ENCODE peak calls at places on chromosomes 7 and 10, in seven cellular contexts. Z, B, M, Y, F, D and K are unnamed samples.

GRCh38 chr7:16422100-16422430 is 727 bp upstream of the CRPPA start:
- DNase-seq in D (no peak), F (no peak), B (no peak), Y (no peak), Z (no peak), M (peak; percentile 55), K (no peak)

GRCh38 chr7:27235387-27236052 is 7.1 kb upstream of the EVX1 start:
- DNase-seq in Z (peak; percentile 75), Y (peak; percentile 41), F (peak; percentile 85), B (peak; percentile 11), D (peak; percentile 87), M (peak; percentile 84), K (no peak)

GRCh38 chr7:21028990-21029337 is 242.3 kb upstream of the SP8 start:
- DNase-seq in D (no peak), F (no peak), B (no peak), M (no peak), Z (no peak), Y (no peak), K (no peak)

GRCh38 chr10:24205846-24206245 is 3.1 kb upstream of the KIAA1217 start:
- DNase-seq in B (no peak), M (no peak), Z (no peak), F (no peak), Y (no peak), D (no peak), K (no peak)

GRCh38 chr10:104334965-104335650 is 3.2 kb downstream of the ITPRIP start:
- DNase-seq in D (peak; percentile 84), M (no peak), Y (no peak), B (no peak), Z (peak; percentile 16), F (no peak), K (no peak)

GRCh38 chr10:95451568-95452524 is 109.3 kb downstream of the SORBS1 start:
- DNase-seq in D (no peak), Y (no peak), Z (no peak), B (no peak), M (no peak), F (no peak), K (no peak)

GRCh38 chr7:44489955-44490350 is 505 bp downstream of the NUDCD3 start:
- DNase-seq in Y (no peak), Z (peak; percentile 70), D (peak; percentile 80), B (peak; percentile 10), F (no peak), M (peak; percentile 68), K (no peak)

GRCh38 chr10:24277277-24277676 is 68.3 kb downstream of the KIAA1217 start:
- DNase-seq in B (no peak), M (no peak), F (no peak), Z (no peak), Y (no peak), D (no peak), K (no peak)

GRCh38 chr10:18312385-18313145 is 172.3 kb downstream of the CACNB2 start:
- DNase-seq in B (peak; percentile 6), F (peak; percentile 64), Z (no peak), D (no peak), Y (no peak), M (peak; percentile 32), K (no peak)

GRCh38 chr7:68967598-68967997 is 630.7 kb upstream of the AUTS2 start:
- DNase-seq in Y (no peak), D (no peak), B (no peak), F (no peak), Z (no peak), M (no peak), K (no peak)

GRCh38 chr7:138658889-138659288 is 42.3 kb downstream of the SVOPL start:
- DNase-seq in B (no peak), M (no peak), Z (no peak), Y (no peak), F (no peak), D (no peak), K (no peak)

GRCh38 chr10:122561212-122561611 is 658 bp downstream of the DMBT1 start:
- DNase-seq in F (no peak), B (no peak), D (peak; percentile 25), Z (no peak), M (no peak), Y (no peak), K (no peak)

GRCh38 chr7:141012696-141013344 is 1.9 kb downstream of the MRPS33 start:
- DNase-seq in B (no peak), D (no peak), F (no peak), Z (no peak), M (no peak), Y (no peak), K (no peak)

GRCh38 chr7:24783731-24784130 is 26.5 kb upstream of the GSDME start:
- DNase-seq in D (no peak), M (no peak), F (no peak), B (no peak), Z (no peak), Y (no peak), K (no peak)

GRCh38 chr7:91098566-91098965 is 165.7 kb upstream of the FZD1 start:
- DNase-seq in B (peak; percentile 13), F (no peak), Z (no peak), D (no peak), Y (no peak), M (no peak), K (no peak)

GRCh38 chr7:134014935-134015334 is 112.2 kb upstream of the LRGUK start:
- DNase-seq in Y (no peak), Z (no peak), M (peak; percentile 14), B (no peak), D (no peak), F (no peak), K (no peak)

GRCh38 chr7:134016223-134016941 is 110.8 kb upstream of the LRGUK start:
- DNase-seq in F (peak; percentile 67), M (peak; percentile 29), D (no peak), Y (no peak), B (peak; percentile 21), Z (peak; percentile 33), K (no peak)

GRCh38 chr7:134018321-134018720 is 108.8 kb upstream of the LRGUK start:
- DNase-seq in B (no peak), M (no peak), Y (no peak), F (no peak), D (no peak), Z (no peak), K (no peak)

GRCh38 chr7:134019251-134019650 is 107.9 kb upstream of the LRGUK start:
- DNase-seq in Y (no peak), F (no peak), Z (no peak), B (no peak), M (no peak), D (no peak), K (no peak)

DNA sequence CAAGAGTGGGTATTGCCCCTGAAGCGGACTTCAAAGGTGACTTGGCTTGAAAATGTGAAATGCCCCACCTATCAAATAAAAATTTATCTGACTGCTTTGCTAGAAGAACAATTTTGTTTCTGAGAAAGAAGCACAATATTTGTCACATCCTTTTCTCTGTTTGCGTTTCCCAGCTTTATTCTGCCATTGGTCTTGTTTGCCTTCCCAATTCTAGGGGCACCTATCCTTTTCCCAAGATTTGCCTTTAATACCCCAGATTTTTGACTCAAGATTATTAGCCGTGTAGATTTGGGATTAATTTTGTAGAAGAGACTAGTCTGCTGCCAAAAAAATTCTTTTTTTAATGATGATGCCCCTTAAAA is 110.2 kb upstream of the LRGUK start:
- DNase-seq in F (no peak), M (no peak), Z (no peak), Y (no peak), D (no peak), B (no peak), K (no peak)
- TF ChIP-seq CTCF in F (no peak), M (no peak), Z (no peak), Y (no peak), D (no peak), B (no peak), K (no peak)

GRCh38 chr10:77456414-77456813 is 181.2 kb downstream of the KCNMA1 start:
- DNase-seq in Y (no peak), M (no peak), D (no peak), Z (peak; percentile 58), B (no peak), F (peak; percentile 49), K (no peak)

GRCh38 chr10:77458986-77459590 is 178.5 kb downstream of the KCNMA1 start:
- DNase-seq in F (no peak), Z (no peak), M (no peak), D (no peak), B (peak; percentile 62), Y (no peak), K (no peak)

GRCh38 chr10:77455538-77455937 is 182.1 kb downstream of the KCNMA1 start:
- DNase-seq in B (no peak), M (no peak), D (no peak), Z (no peak), F (no peak), Y (no peak), K (no peak)

GRCh38 chr10:77459905-77460304 is 177.7 kb downstream of the KCNMA1 start:
- DNase-seq in F (no peak), M (no peak), Z (no peak), D (no peak), B (no peak), Y (no peak), K (no peak)

DNA sequence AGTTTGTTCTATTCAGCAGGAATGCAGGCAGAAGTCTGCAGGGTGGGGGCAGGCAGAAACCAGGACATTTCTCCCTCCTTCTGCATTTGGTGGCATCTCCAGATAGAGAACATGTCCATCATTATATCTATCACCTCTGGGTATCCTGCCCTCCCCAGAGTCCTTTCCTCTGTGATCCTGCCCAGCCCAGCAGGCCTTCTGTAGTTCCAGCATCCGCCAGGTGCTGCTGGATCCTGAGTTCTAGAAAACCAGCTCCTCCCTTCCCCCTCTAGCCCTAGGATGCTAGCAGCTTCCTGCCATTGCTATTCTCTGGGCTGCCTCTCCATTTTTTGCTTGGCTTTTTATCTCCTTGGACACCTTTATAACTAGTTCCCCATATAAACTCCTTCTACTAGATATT is 180.3 kb downstream of the KCNMA1 start:
- DNase-seq in M (no peak), Z (no peak), B (no peak), Y (no peak), F (no peak), D (no peak), K (no peak)
- H3K4me3 ChIP-seq in M (no peak overlapping the region), Z (no peak overlapping the region), B (no peak overlapping the region), Y (no peak overlapping the region), F (no peak overlapping the region), D (no peak overlapping the region), K (no peak overlapping the region)

DNA sequence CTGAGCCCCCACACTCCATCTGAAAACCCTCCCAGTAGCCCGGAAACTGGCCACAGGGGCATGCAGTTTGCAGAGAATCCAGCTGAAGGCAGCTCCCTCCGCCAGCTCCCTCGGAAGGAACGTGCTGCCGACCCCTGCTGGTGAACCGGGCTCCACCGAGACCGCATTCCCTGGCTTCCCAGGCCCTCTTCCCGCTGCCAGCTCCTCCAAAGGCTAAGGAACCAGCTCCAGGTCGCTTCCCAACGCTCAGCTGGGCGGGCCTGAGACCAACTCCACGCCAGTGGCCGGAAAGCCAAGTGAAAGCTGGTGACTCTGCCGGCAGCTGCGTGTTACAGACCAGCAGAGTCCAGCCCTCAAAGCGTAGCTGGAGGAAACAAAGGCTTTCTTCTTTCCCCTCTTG is 35.8 kb downstream of the GPER1 start:
- DNase-seq in D (peak; percentile 94), F (peak; percentile 79), Y (peak; percentile 85), Z (peak; percentile 49), M (no peak), B (peak; percentile 64), K (no peak)
- TF ChIP-seq CTCF in D (no peak), F (peak; percentile 49), Y (peak; percentile 64), Z (peak; percentile 14), M (no peak), B (peak; percentile 90), K (peak; percentile 29)

DNA sequence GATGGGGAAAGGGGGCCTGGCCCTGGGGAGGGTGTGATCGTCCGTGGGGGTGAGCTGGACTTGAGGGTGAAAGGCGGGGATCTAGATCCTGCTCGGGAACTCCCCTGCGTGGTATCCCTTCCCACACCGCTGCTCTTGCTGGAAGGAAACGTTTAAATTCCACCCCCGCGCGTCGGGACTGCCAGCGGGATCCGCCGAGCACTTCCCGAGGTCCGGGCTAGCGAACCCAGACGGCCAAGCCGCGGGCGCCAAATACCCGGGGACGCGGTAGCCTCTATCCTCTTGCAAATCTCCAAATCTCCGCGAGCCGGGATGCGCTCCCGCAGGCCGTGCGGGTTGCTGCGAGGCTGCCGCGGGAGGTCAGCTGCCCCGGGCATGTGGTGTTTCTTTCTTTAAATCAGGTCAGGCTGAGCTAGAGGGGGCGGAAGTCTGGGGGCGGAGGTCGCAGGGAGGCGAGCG is 904 bp downstream of the NPTX2 start:
- DNase-seq in D (no peak), Z (no peak), B (no peak), F (peak; percentile 73), M (no peak), Y (no peak), K (no peak)
- H3K4me3 ChIP-seq in D (no peak overlapping the region), Z (no peak overlapping the region), B (peak overlapping the region; percentile 27), F (no peak overlapping the region), M (no peak overlapping the region), Y (peak overlapping the region; percentile 21), K (no peak overlapping the region)